ENCODE peak calls at places on chromosomes 2 and 18, in six cellular contexts. L is fibroblast of villous mesenchyme, M is choroid plexus epithelial cell, F is A549, N is foreskin keratinocyte, T is WTC11. P is an unnamed sample.

GRCh38 chr2:221203846-221204245 is 368.3 kb downstream of the EPHA4 start:
- DNase-seq in L (no peak), M (no peak), F (no peak), N (no peak), T (no peak), P (peak; percentile 56)

GRCh38 chr18:26057208-26057821 is 33.1 kb downstream of the SS18 start:
- DNase-seq in L (no peak), M (peak; percentile 60), F (no peak), N (no peak), T (no peak), P (no peak)

GRCh38 chr2:3953117-3953516 is 249.7 kb downstream of the DCDC2C start:
- DNase-seq in L (no peak), M (no peak), F (no peak), N (no peak), T (no peak), P (no peak)

GRCh38 chr2:109450574-109451265 is 163.0 kb downstream of the SEPTIN10 start:
- DNase-seq in L (no peak), M (no peak), F (no peak), N (no peak), T (no peak), P (no peak)

GRCh38 chr2:94622113-94622618 is 249.1 kb upstream of the TEKT4 start:
- DNase-seq in L (no peak), M (no peak), F (no peak), N (no peak), T (no peak), P (no peak)

GRCh38 chr18:77197073-77197472 is 52.6 kb upstream of the GALR1 start:
- DNase-seq in L (no peak), M (no peak), F (no peak), N (no peak), T (peak; percentile 45), P (no peak)

GRCh38 chr2:209566250-209566649 is 142.4 kb downstream of the MAP2 start:
- DNase-seq in L (no peak), M (no peak), F (no peak), N (no peak), T (no peak), P (no peak)

GRCh38 chr2:201813996-201814845 is 7.9 kb downstream of the CDK15 start:
- DNase-seq in L (peak; percentile 62), M (no peak), F (no peak), N (no peak), T (no peak), P (no peak)

GRCh38 chr2:49832555-49832954 is 678.2 kb upstream of the FSHR start:
- DNase-seq in L (no peak), M (no peak), F (no peak), N (no peak), T (no peak), P (no peak)

GRCh38 chr2:38572167-38572566 is 30.6 kb downstream of the HNRNPLL start:
- DNase-seq in L (peak; percentile 89), M (peak; percentile 82), F (no peak), N (no peak), T (no peak), P (peak; percentile 73)

GRCh38 chr2:46857871-46858696 is 57.5 kb downstream of the MCFD2 start:
- DNase-seq in L (peak; percentile 93), M (peak; percentile 68), F (no peak), N (no peak), T (no peak), P (no peak)

GRCh38 chr18:66729459-66730239 is 125.8 kb upstream of the CDH19 start:
- DNase-seq in L (no peak), M (no peak), F (no peak), N (no peak), T (no peak), P (no peak)

GRCh38 chr18:66724664-66725356 is 120.9 kb upstream of the CDH19 start:
- DNase-seq in L (no peak), M (no peak), F (no peak), N (no peak), T (no peak), P (peak; percentile 7)

GRCh38 chr18:66727991-66728390 is 124.1 kb upstream of the CDH19 start:
- DNase-seq in L (no peak), M (peak; percentile 0), F (no peak), N (no peak), T (no peak), P (peak; percentile 40)

GRCh38 chr18:66734451-66734850 is 130.6 kb upstream of the CDH19 start:
- DNase-seq in L (no peak), M (peak; percentile 0), F (no peak), N (no peak), T (no peak), P (no peak)

GRCh38 chr18:66728951-66729350 is 125.1 kb upstream of the CDH19 start:
- DNase-seq in L (no peak), M (no peak), F (no peak), N (no peak), T (no peak), P (no peak)
- TF ChIP-seq CTCF in L (no peak), M (no peak), F (no peak), N (no peak), T (no peak), P (no peak)

DNA sequence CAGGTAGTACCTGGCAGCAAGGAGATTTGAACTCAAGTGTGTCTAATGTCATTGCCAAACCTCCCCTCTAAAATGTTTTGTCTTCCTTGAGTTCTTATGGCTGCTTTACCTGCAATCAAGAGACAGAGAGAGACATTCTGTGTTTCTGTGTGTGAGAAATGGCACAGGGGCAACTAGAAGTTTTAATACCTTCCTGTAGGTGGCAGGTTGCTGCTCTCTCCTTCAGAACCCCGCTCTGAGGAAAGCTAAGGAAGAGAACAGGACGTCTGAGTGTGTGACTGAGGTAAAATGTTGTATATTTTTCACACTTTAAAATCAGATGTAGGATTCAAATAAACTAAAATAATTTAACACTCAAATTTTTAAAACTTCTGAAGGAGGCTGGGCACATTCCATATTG is 19.2 kb downstream of the DTNA start:
- DNase-seq in L (peak; percentile 45), M (peak; percentile 76), F (peak; percentile 10), N (peak; percentile 42), T (peak; percentile 45), P (peak; percentile 57)
- TF ChIP-seq CTCF in L (peak; percentile 71), M (peak; percentile 81), F (peak; percentile 36), N (peak; percentile 78), T (peak; percentile 31), P (peak; percentile 64)

GRCh38 chr18:3248062-3248669 is 565 bp downstream of the MYL12A start:
- DNase-seq in L (peak; percentile 72), M (peak; percentile 62), F (no peak), N (no peak), T (no peak), P (no peak)

GRCh38 chr18:3248670-3249359 is 1.2 kb downstream of the MYL12A start:
- DNase-seq in L (peak; percentile 65), M (peak; percentile 74), F (no peak), N (peak; percentile 53), T (no peak), P (peak; percentile 74)

GRCh38 chr18:3245853-3246635 is 1.6 kb upstream of the MYL12A start:
- DNase-seq in L (peak; percentile 87), M (peak; percentile 95), F (peak; percentile 43), N (peak; percentile 80), T (peak; percentile 90), P (peak; percentile 89)

GRCh38 chr18:3246636-3247242 is 862 bp upstream of the MYL12A start:
- DNase-seq in L (no peak), M (no peak), F (no peak), N (no peak), T (no peak), P (peak; percentile 34)

GRCh38 chr18:3247243-3248061 is at the start of gene MYL12A:
- DNase-seq in L (peak; percentile 99), M (peak; percentile 99), F (peak; percentile 67), N (peak; percentile 97), T (peak; percentile 99), P (peak; percentile 98)
- TF ChIP-seq CTCF in L (no peak), M (no peak), F (no peak), N (no peak), T (no peak), P (no peak)

GRCh38 chr18:8396244-8396643 is 213.0 kb upstream of the RAB12 start:
- DNase-seq in L (no peak), M (no peak), F (no peak), N (no peak), T (no peak), P (no peak)
- TF ChIP-seq CTCF in L (no peak), M (no peak), F (no peak), N (no peak), T (no peak), P (no peak)

GRCh38 chr2:128324008-128324896 is 5.6 kb upstream of the HS6ST1 start:
- DNase-seq in L (no peak), M (no peak), F (no peak), N (no peak), T (peak; percentile 11), P (no peak)

GRCh38 chr2:128326296-128326790 is 7.7 kb upstream of the HS6ST1 start:
- DNase-seq in L (no peak), M (no peak), F (no peak), N (peak; percentile 26), T (no peak), P (no peak)

GRCh38 chr2:128327180-128327964 is 8.7 kb upstream of the HS6ST1 start:
- DNase-seq in L (no peak), M (no peak), F (no peak), N (no peak), T (no peak), P (no peak)

GRCh38 chr2:128324897-128325410 is 6.3 kb upstream of the HS6ST1 start:
- DNase-seq in L (no peak), M (no peak), F (no peak), N (no peak), T (no peak), P (no peak)

DNA sequence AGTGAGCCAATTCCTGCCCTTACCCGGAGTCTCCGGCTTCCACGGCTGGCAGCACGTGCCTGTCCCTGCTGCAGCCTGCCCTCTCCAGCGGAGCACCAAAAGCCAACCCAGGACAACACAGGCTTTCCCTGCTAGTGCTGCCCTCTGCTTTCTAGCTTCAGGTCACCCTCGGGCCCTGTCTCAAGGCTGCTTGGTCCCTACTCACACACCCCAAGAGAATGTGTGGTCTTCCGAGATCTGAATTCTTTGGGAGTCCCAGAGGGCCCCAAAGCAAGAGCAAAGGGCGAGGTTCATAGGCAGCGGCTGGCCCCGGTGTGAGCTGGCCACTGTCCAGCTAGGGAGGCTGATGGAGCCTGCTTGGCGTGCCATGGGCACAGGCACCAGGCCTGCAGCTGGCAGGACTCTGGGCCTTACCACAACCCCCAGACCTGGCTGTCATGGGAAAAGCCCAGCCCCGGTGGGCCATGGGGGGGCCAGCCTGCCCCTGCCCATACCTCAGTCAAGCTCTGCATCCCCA is 7.1 kb upstream of the HS6ST1 start:
- DNase-seq in L (no peak), M (no peak), F (no peak), N (no peak), T (no peak), P (no peak)
- TF ChIP-seq CTCF in L (no peak), M (no peak), F (no peak), N (no peak), T (no peak), P (no peak)

GRCh38 chr2:213490087-213490486 is 205.8 kb downstream of the SPAG16 start:
- DNase-seq in L (no peak), M (no peak), F (no peak), N (no peak), T (no peak), P (peak; percentile 18)
- TF ChIP-seq CTCF in L (no peak), M (no peak), F (no peak), N (peak; percentile 46), T (no peak), P (peak; percentile 12)

GRCh38 chr18:49784427-49785185 is 28.7 kb downstream of the ACAA2 start:
- DNase-seq in L (peak; percentile 20), M (peak; percentile 60), F (no peak), N (peak; percentile 20), T (no peak), P (no peak)
- TF ChIP-seq CTCF in L (peak; percentile 40), M (peak; percentile 54), F (peak; percentile 26), N (peak; percentile 62), T (no peak), P (peak; percentile 31)